ENCODE peak calls at places on chromosomes 11 and 22, in nine cellular contexts. G is left ventricle myocardium inferior, F is body of pancreas, Q is fibroblast of lung, A is IMR-90, N is GM13977, P is neural progenitor cell, Z is sigmoid colon, B is epithelial cell of esophagus. H is an unnamed sample.

GRCh38 chr11:4041731-4042391 is 52.7 kb upstream of the RRM1 start:
- DNase-seq in F (no peak), Q (peak), P (no peak), A (peak), N (no peak), G (no peak), Z (no peak), B (no peak), H (no peak)

GRCh38 chr11:94504689-94505293 is 7.5 kb upstream of the C11orf97 start:
- DNase-seq in G (no peak), Z (no peak), F (no peak), Q (peak), B (peak), A (peak), P (peak), N (peak), H (no peak)

GRCh38 chr11:121829159-121829643 is 286.8 kb downstream of the BLID start:
- DNase-seq in Q (peak), P (no peak), F (no peak), Z (no peak), B (peak), N (no peak), A (peak), G (no peak), H (no peak)

GRCh38 chr11:64569300-64569970 is 21.6 kb upstream of the SLC22A12 start:
- DNase-seq in F (no peak), N (no peak), B (no peak), A (no peak), P (no peak), Z (peak), Q (no peak), G (no peak), H (no peak)

GRCh38 chr11:126442523-126442922 is 87.0 kb downstream of the ST3GAL4 start:
- DNase-seq in Z (no peak), Q (no peak), B (no peak), N (no peak), G (no peak), P (no peak), A (no peak), F (no peak), H (no peak)

GRCh38 chr11:100525197-100525596 is 161.9 kb upstream of the ARHGAP42 start:
- DNase-seq in A (no peak), B (peak), Z (no peak), F (no peak), G (no peak), N (no peak), P (no peak), Q (no peak), H (no peak)

GRCh38 chr11:27401760-27402316 is 38.8 kb upstream of the CCDC34 start:
- DNase-seq in Z (no peak), P (no peak), Q (no peak), A (no peak), G (no peak), F (no peak), B (peak), N (no peak), H (no peak)

GRCh38 chr11:74520316-74520715 is 26.8 kb upstream of the LIPT2 start:
- DNase-seq in G (no peak), P (no peak), Z (no peak), Q (no peak), F (no peak), A (no peak), B (no peak), N (no peak), H (no peak)

GRCh38 chr11:111845256-111846028 is 25.9 kb downstream of the ALG9 start:
- DNase-seq in Z (no peak), B (peak), N (no peak), A (no peak), F (no peak), P (no peak), Q (no peak), G (no peak), H (no peak)

GRCh38 chr22:20972014-20972797 is 5.2 kb downstream of the AIFM3 start:
- DNase-seq in F (no peak), Q (no peak), P (no peak), N (no peak), G (no peak), B (no peak), Z (no peak), A (no peak), H (no peak)

GRCh38 chr11:26158251-26158650 is 173.7 kb upstream of the ANO3 start:
- DNase-seq in P (no peak), B (no peak), Q (no peak), F (no peak), G (no peak), Z (no peak), N (no peak), A (no peak), H (no peak)

GRCh38 chr11:7046474-7046873 is 26.2 kb downstream of the NLRP14 start:
- DNase-seq in G (no peak), A (peak), N (no peak), Q (peak), F (no peak), P (no peak), B (no peak), Z (no peak), H (no peak)

GRCh38 chr11:93583490-93583889 is 40.3 kb upstream of the SMCO4 start:
- DNase-seq in A (no peak), Q (no peak), N (no peak), P (no peak), F (no peak), G (no peak), B (no peak), Z (no peak), H (no peak)

GRCh38 chr11:102322560-102322959 is 5.3 kb downstream of the BIRC3 start:
- DNase-seq in P (no peak), Z (no peak), B (no peak), F (no peak), N (no peak), G (no peak), A (no peak), Q (peak), H (no peak)
- TF ChIP-seq CTCF in P (no peak), Z (no peak), B (no peak), F (no peak), N (no peak), G (no peak), A (no peak), Q (no peak), H (no peak)

DNA sequence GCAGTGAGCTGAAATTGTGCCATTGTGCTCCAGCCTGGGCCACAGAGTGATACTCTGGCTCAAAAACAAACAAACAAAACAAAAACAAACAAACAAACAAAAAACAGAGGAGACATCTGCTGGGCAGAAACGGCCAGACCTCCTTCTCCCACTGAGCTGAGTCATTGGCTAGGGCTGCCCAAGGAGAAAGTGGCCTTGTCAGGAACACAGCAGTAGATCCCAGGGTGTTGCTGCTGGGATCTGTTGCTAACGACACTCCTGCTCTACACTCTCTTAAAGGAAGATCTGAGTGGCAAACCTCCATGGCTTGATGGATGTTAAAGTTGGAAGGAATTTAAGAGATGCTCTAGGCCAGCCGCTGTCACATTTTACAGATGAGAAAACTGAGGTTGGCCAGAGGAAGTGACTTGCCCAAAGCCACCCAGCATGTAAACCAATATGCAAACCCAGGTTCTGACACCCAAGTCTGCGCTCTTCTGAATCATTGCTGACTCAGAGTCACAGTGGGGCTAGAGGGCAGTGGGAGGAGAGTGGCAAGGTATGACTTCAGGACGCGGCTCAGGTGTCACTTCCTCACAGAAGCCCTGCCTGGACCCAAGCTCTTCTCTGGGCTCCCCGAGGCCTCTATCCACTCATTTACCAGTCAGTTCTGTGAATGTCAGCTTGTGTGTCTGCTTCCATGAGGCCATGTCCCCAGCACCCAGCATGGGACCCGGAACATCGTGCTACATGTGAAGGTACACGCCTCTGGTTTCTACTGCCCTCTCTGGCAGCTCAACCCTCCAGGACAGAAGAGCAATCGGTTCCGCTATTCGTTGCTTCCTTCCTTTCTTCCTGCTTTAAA is 11.3 kb upstream of the GDPD5 start:
- DNase-seq in Q (peak), P (no peak), A (peak), B (peak), Z (no peak), F (no peak), G (no peak), N (peak), H (no peak)
- TF ChIP-seq CTCF in Q (no peak), P (no peak), A (no peak), B (no peak), Z (no peak), F (no peak), G (no peak), N (no peak), H (no peak)

GRCh38 chr11:117818036-117818858 is 6.3 kb downstream of the FXYD2 start:
- DNase-seq in Q (peak), N (peak), G (no peak), P (no peak), Z (no peak), B (peak), F (no peak), A (peak), H (no peak)
- TF ChIP-seq CTCF in Q (no peak), N (no peak), G (peak), P (no peak), Z (no peak), B (no peak), F (no peak), A (no peak), H (no peak)

DNA sequence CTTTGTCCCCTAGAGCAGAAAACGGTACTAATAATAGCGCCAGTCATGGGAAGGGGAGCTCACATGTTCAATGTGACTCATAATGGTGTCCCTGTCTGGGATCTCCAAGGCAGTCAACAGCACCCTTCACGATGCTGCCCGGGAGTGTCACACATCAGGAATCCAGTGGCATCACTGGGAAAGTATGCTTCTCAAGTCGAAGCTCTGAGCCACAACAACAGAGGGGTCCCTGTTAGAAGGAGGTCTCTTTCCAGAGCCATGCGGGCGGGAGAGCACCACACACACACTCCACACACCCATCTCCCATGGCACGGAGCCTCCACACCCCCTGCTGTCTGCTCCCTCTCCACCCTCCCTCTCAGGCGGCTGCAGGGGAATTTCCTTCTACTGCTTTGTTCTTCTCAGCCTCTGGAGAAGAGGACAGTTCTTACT is 119.7 kb downstream of the ETS1 start:
- DNase-seq in P (no peak), F (no peak), Q (peak), B (peak), A (peak), Z (peak), G (no peak), N (no peak), H (peak)
- TF ChIP-seq CTCF in P (no peak), F (no peak), Q (peak), B (peak), A (peak), Z (no peak), G (peak), N (no peak), H (no peak)

DNA sequence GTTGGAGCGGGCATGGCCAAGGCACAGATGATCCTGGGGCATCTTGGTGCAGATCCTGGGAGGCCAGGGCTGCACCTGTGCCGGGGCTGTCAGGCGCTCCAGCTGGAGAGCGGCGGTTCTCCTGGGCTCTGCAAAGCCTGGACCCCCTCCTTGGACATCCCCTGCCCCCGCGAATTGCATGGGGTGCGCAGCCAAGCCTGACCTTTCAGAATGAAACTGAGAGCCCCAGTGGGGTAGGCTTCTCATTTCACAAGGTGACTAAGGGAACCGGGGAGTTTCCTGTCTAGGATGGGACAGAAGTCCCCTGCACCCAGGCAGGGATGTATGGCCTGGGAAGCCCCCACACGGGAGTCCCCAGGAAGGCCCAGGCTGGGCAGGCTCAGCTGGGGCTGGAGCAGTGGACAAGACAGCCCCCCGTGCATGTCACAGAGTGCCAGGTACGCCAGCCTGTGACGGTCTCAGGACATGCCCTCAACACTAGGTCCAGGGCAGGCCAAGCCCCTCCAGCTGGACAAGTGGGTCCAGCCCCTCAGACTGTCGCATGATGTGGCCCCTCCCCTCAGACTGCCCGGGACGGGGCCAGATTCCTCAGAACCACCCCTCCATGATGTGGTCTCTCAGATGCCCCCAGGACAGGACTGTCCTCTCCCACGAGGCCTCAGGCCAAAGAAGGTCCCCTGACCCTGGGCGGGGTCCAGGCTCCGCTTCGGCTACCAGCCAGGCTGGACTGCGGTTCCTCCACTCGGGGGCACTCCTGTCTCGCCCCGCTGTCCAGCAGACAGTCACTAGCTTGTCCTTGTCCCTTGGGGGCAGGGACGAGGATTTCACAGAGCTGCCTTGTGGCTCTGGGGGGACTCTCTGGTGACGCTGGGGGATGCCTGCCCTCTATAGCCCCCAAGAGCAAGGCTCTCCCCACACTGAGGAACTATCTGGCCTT is 2.3 kb downstream of the LSP1 start:
- DNase-seq in G (no peak), B (no peak), N (peak), Z (no peak), A (no peak), F (no peak), Q (no peak), P (no peak), H (no peak)
- TF ChIP-seq CTCF in G (no peak), B (no peak), N (no peak), Z (no peak), A (no peak), F (no peak), Q (no peak), P (peak), H (no peak)

DNA sequence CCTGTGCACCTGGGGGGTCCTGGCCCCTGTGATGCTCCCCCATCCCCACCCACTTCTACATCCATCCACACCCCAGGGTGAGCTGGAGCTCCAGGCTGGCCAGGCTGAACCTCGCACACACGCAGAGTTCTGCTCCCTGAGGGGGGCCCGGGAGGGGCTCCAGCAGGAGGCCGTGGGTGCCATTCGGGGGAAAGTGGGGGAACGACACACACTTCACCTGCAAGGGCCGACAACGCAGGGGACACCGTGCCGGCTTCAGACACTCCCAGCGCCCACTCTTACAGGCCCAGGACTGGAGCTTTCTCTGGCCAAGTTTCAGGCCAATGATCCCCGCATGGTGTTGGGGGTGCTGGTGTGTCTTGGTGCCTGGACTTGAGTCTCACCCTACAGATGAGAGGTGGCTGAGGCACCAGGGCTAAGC is 20.0 kb upstream of the TALDO1 start:
- DNase-seq in P (no peak), G (no peak), A (no peak), N (no peak), Z (no peak), Q (no peak), F (no peak), B (no peak), H (no peak)
- TF ChIP-seq CTCF in P (no peak), G (no peak), A (no peak), N (no peak), Z (no peak), Q (no peak), F (no peak), B (no peak), H (no peak)

DNA sequence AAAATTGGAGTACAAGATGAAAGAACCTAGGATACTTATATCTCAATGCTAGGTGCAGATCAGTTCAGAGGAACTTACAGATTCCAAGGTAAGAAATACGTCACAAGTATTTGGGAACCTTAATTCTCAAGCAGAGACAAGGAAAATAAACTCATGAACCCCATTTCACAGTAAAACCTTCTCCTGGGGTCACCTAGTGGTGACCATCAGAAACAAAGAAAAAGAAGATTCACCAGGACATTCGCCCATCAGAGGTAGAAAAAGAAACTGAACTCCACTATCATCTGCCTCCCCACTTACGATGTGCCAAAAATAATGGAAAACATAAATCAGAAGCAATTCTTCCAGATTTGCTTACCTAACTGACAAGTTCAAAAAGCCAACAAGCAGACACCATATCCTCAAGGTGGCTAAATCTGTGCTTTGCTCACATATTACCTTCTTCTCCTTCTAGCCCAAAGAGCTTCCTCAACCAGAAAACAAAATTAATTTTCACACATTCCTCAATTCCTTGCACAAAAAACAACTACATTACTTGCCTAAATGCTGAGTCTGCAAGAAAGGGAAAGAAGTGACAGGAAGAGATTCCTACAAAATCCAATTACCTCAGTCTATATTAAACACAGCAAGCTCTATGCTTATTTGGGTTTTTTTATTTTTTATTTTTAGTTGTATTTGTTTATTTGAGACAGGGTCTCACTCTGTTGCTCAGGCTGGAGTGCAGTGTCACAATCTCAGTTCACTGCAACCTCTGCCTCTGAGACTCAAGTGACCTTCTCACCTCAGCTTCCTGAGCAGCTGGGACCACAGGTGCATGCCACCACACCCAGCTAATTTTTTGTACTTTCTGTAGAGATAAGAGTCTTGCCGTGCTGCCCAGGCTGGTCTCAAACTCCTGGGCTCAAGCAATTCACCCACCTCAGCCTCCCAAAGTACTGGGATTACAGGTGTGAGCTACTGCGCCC is 4.7 kb downstream of the DENND5A start:
- DNase-seq in F (no peak), P (no peak), B (no peak), G (no peak), N (no peak), Q (no peak), A (no peak), Z (no peak), H (no peak)
- TF ChIP-seq CTCF in F (no peak), P (peak), B (no peak), G (peak), N (peak), Q (peak), A (no peak), Z (no peak), H (no peak)

GRCh38 chr11:11659567-11660341 is 37.9 kb upstream of the GALNT18 start:
- DNase-seq in Q (no peak), B (no peak), Z (no peak), A (no peak), P (no peak), F (no peak), N (no peak), G (no peak), H (no peak)
- TF ChIP-seq CTCF in Q (peak), B (peak), Z (no peak), A (no peak), P (peak), F (no peak), N (no peak), G (peak), H (peak)

DNA sequence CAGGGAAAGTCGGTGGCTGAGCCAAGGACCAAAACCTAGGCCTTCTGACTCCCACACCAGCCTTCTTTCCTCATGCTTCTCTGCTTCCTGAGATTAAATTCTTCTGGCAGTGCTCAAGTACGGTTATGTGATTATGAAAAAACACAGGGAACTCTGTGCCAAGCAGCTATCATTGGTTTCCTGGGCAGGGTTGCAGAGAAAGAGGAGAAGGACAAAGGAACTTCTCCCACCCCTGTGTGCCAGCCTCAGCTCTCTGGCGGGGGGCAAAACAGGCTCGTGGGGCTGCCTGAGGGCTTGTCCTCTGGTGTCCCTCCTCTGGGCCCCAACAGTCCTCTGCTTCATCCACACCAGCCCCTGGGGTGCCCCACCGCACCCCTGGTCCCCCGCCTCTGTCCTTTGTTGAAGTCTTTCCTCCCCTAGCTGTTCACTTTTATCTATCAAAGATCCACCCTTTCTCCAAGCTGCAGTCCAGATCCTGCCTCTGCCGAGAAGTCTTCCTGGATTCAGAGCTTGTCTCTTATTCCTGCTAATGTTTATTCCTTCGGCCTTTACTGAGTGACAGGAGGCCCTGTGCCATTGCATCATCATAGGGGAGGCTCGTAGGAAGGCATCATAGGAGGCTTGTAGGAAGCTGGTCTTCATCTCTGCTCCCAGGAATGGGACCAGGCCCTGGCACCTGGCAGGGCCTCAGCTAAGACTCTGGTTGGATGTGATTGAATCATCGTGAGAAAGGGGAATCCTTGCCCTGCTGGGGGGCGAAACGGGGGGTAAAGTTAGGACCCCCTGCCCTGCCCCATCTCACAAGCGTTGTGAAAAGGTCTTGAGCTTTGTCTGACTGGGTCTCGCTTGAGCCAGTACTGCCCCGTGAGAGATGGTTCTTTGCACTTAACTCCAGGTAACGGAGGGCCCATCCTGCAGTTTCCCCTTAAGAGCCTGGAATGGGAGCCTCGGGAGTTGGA is 11.5 kb upstream of the FTH1 start:
- DNase-seq in Q (peak), P (no peak), B (peak), F (peak), N (no peak), A (no peak), Z (no peak), G (no peak), H (no peak)
- TF ChIP-seq CTCF in Q (no peak), P (no peak), B (no peak), F (no peak), N (no peak), A (no peak), Z (no peak), G (no peak), H (no peak)

H was measured in H1.